ENCODE peak calls at places on chromosomes 6 and 20, in eight cellular contexts. R is transverse colon, A is adrenal gland, L is cardiac fibroblast, B is breast epithelium, M is lung, N is astrocyte of the cerebellum, Q is HCT116. C is an unnamed sample.

GRCh38 chr6:129498950-129499870 is 210.8 kb downstream of the ARHGAP18 start:
- DNase-seq in N (peak; percentile 49), M (no peak), Q (peak; percentile 67), L (peak; percentile 79), R (no peak), B (no peak), A (peak; percentile 16), C (no peak)

GRCh38 chr6:36033935-36034334 is 6.3 kb downstream of the MAPK14 start:
- DNase-seq in A (peak; percentile 17), N (no peak), M (peak; percentile 35), L (peak; percentile 33), R (no peak), Q (no peak), B (no peak), C (no peak)

GRCh38 chr6:151806757-151807512 is 547 bp upstream of the ESR1 start:
- DNase-seq in Q (no peak), N (no peak), B (no peak), A (no peak), M (no peak), L (peak; percentile 65), R (no peak), C (no peak)

GRCh38 chr6:133948472-133948871 is 4.6 kb upstream of the TBPL1 start:
- DNase-seq in N (no peak), L (no peak), M (no peak), Q (no peak), A (no peak), R (no peak), B (no peak), C (no peak)

GRCh38 chr6:89068695-89069094 is 11.9 kb upstream of the PNRC1 start:
- DNase-seq in M (no peak), N (no peak), Q (no peak), L (no peak), R (no peak), B (no peak), A (no peak), C (no peak)

GRCh38 chr20:62928246-62928939 is 2.1 kb upstream of the DIDO1 start:
- DNase-seq in M (no peak), A (no peak), Q (no peak), R (peak; percentile 34), N (no peak), B (no peak), L (no peak), C (no peak)

GRCh38 chr6:21593412-21593926 is at the start of gene SOX4:
- DNase-seq in Q (peak; percentile 93), L (peak; percentile 98), A (peak; percentile 96), B (peak; percentile 95), M (peak; percentile 95), N (peak; percentile 97), R (peak; percentile 95), C (peak; percentile 79)

GRCh38 chr6:9825526-9825925 is 589.3 kb downstream of the TFAP2A start:
- DNase-seq in N (no peak), M (no peak), L (no peak), Q (no peak), A (no peak), R (no peak), B (no peak), C (no peak)

GRCh38 chr6:29850011-29850553 is 22.5 kb downstream of the HLA-G start:
- DNase-seq in M (no peak), R (peak; percentile 53), A (peak; percentile 39), L (peak; percentile 29), B (no peak), Q (no peak), N (no peak), C (no peak)

GRCh38 chr6:88358846-88359245 is 192.7 kb upstream of the CNR1 start:
- DNase-seq in N (no peak), B (no peak), A (no peak), L (peak; percentile 82), R (no peak), Q (no peak), M (no peak), C (no peak)

GRCh38 chr6:124433369-124434064 is 528.7 kb upstream of the RNF217 start:
- DNase-seq in Q (no peak), R (no peak), B (no peak), N (no peak), M (no peak), L (no peak), A (no peak), C (no peak)

GRCh38 chr6:46130665-46131064 is 876 bp downstream of the ENPP4 start:
- DNase-seq in R (no peak), M (no peak), L (no peak), N (no peak), B (no peak), Q (no peak), A (peak; percentile 20), C (no peak)

DNA sequence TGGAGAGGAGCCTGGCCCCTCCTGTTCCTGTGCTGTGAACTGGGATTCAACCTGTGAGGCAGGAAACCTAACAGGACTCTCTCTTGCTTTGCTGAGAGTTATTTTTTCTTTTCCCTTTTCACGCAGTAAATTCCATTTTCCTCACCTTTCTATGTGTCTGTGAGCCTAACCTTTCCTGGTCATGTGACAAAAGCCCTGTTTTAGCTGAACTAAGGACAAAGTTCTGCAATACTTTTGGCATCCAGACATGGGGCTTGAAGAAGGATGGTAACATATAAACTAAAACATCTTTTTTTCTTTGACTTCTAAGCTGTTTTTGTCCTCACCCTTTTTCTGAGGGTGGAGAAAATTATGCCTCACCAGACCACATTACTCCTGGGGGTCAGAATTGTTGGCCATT is 368.5 kb downstream of the HTR1B start:
- DNase-seq in R (no peak), M (no peak), B (no peak), Q (no peak), N (no peak), L (no peak), A (no peak), C (no peak)
- H3K4me3 ChIP-seq in R (no peak overlapping the region), M (no peak overlapping the region), B (no peak overlapping the region), Q (no peak overlapping the region), N (no peak overlapping the region), L (no peak overlapping the region), A (no peak overlapping the region), C (no peak overlapping the region)

GRCh38 chr6:101113468-101114260 is 232.5 kb upstream of the ASCC3 start:
- DNase-seq in L (no peak), M (no peak), N (no peak), B (no peak), A (no peak), R (no peak), Q (no peak), C (no peak)

GRCh38 chr6:101116337-101116736 is 235.2 kb upstream of the ASCC3 start:
- DNase-seq in A (no peak), R (no peak), M (no peak), Q (no peak), B (no peak), L (no peak), N (no peak), C (no peak)

GRCh38 chr6:101110814-101111213 is 229.7 kb upstream of the ASCC3 start:
- DNase-seq in L (peak; percentile 36), Q (no peak), N (no peak), A (no peak), M (no peak), R (no peak), B (no peak), C (no peak)

GRCh38 chr6:101117397-101118185 is 236.5 kb upstream of the ASCC3 start:
- DNase-seq in L (no peak), B (no peak), Q (no peak), M (no peak), N (no peak), A (peak; percentile 2), R (peak; percentile 70), C (no peak)

DNA sequence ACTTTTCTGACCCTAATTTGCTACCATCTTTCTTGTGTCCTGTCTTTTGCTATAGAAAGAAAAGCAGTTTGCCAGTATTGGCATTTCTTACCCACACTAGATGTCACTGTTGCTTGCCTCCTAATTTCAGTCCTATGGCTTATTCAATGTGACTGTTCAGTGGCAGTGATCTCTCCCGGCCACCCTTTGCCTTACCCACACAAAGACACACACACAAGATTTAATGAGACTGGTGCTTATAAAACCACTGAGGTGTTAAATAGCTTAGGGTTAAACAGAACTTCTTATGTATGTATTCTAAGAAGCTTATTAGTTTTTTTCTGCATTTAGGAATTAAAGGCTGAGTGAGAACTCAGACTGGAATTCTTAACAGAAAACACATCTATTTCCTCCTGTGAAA is 233.6 kb upstream of the ASCC3 start:
- DNase-seq in B (no peak), A (peak; percentile 1), N (peak; percentile 6), L (peak; percentile 62), Q (peak; percentile 18), M (no peak), R (no peak), C (no peak)
- TF ChIP-seq CTCF in B (no peak), A (peak; percentile 41), N (peak; percentile 63), L (peak; percentile 55), Q (peak; percentile 33), M (no peak), R (peak; percentile 47), C (peak; percentile 45)

GRCh38 chr6:112245511-112246203 is 8.7 kb downstream of the LAMA4 start:
- DNase-seq in M (no peak), Q (no peak), R (no peak), N (peak; percentile 92), B (no peak), L (peak; percentile 53), A (no peak), C (peak; percentile 86)

GRCh38 chr6:112243861-112244415 is 10.4 kb downstream of the LAMA4 start:
- DNase-seq in Q (no peak), M (no peak), R (no peak), L (no peak), N (no peak), A (no peak), B (no peak), C (no peak)

GRCh38 chr6:112247275-112247674 is 7.1 kb downstream of the LAMA4 start:
- DNase-seq in N (no peak), L (no peak), B (no peak), A (no peak), R (no peak), M (no peak), Q (no peak), C (no peak)

GRCh38 chr6:112241820-112242443 is 12.4 kb downstream of the LAMA4 start:
- DNase-seq in B (no peak), L (no peak), Q (no peak), M (no peak), R (no peak), N (no peak), A (no peak), C (no peak)

GRCh38 chr6:112244428-112244827 is 9.9 kb downstream of the LAMA4 start:
- DNase-seq in B (no peak), R (no peak), A (no peak), N (no peak), Q (no peak), M (no peak), L (no peak), C (no peak)
- H3K4me3 ChIP-seq in B (peak overlapping the region; percentile 53), R (no peak overlapping the region), A (no peak overlapping the region), N (no peak overlapping the region), Q (no peak overlapping the region), M (no peak overlapping the region), L (no peak overlapping the region), C (no peak overlapping the region)

GRCh38 chr6:119524410-119524809 is 174.8 kb upstream of the MAN1A1 start:
- DNase-seq in Q (no peak), M (no peak), B (no peak), N (no peak), R (no peak), A (no peak), L (no peak), C (no peak)

GRCh38 chr6:119521251-119521650 is 171.7 kb upstream of the MAN1A1 start:
- DNase-seq in L (no peak), A (no peak), Q (no peak), R (no peak), B (no peak), N (no peak), M (no peak), C (no peak)

GRCh38 chr6:119523546-119523945 is 174.0 kb upstream of the MAN1A1 start:
- DNase-seq in R (no peak), M (no peak), N (no peak), A (no peak), B (no peak), L (no peak), Q (no peak), C (no peak)

GRCh38 chr6:119526609-119527605 is 177.3 kb upstream of the MAN1A1 start:
- DNase-seq in B (no peak), L (peak; percentile 9), R (no peak), Q (no peak), N (no peak), A (no peak), M (no peak), C (no peak)
- TF ChIP-seq CTCF in B (no peak), L (peak; percentile 9), R (no peak), Q (no peak), N (no peak), A (no peak), M (no peak), C (no peak)